ENCODE peak calls at places on chromosomes 12 and 14, in four cellular contexts. W is tibial artery, Z is lower leg skin, S is NB4. J is an unnamed sample.

GRCh38 chr14:59677771-59678211 is 101.2 kb upstream of the CCDC175 start:
- DNase-seq in S (no peak), W (no peak), Z (no peak), J (no peak)

GRCh38 chr14:97620071-97620470 is 822.9 kb downstream of the VRK1 start:
- DNase-seq in W (no peak), S (no peak), Z (no peak), J (no peak)

GRCh38 chr14:71289536-71289935 is 382.3 kb downstream of the PCNX1 start:
- DNase-seq in S (no peak), Z (no peak), W (no peak), J (no peak)

GRCh38 chr12:122865268-122866231 is 30.3 kb downstream of the HIP1R start:
- DNase-seq in S (peak), W (peak), Z (no peak), J (no peak)

GRCh38 chr12:19971396-19971802 is 396.9 kb upstream of the PDE3A start:
- DNase-seq in Z (no peak), W (no peak), S (no peak), J (no peak)

GRCh38 chr12:64506955-64507354 is 55.0 kb downstream of the TBK1 start:
- DNase-seq in S (no peak), Z (no peak), W (no peak), J (no peak)

GRCh38 chr12:24379493-24379892 is 430.0 kb upstream of the SOX5 start:
- DNase-seq in W (no peak), Z (no peak), S (no peak), J (no peak)

GRCh38 chr14:101072945-101073597 is 169.5 kb upstream of the RTL1 start:
- DNase-seq in W (no peak), S (peak), Z (peak), J (peak)

GRCh38 chr12:1608783-1609119 is 14.4 kb upstream of the FBXL14 start:
- DNase-seq in Z (no peak), S (peak), W (no peak), J (no peak)

GRCh38 chr14:40269436-40269835 is 837.2 kb upstream of the FBXO33 start:
- DNase-seq in W (no peak), S (no peak), Z (no peak), J (no peak)

GRCh38 chr12:2294651-2295475 is 242.1 kb downstream of the CACNA1C start:
- DNase-seq in W (peak), S (peak), Z (peak), J (no peak)

GRCh38 chr14:78425782-78426181 is 255.6 kb downstream of the NRXN3 start:
- DNase-seq in S (no peak), Z (no peak), W (no peak), J (no peak)

GRCh38 chr12:54216580-54217308 is 28.0 kb upstream of the SMUG1 start:
- DNase-seq in W (peak), Z (peak), S (peak), J (peak)

GRCh38 chr12:116697305-116698130 is 40.4 kb downstream of the SPRING1 start:
- DNase-seq in Z (no peak), S (peak), W (no peak), J (no peak)

GRCh38 chr12:122527478-122527944 is 462 bp downstream of the KNTC1 start:
- DNase-seq in S (peak), Z (no peak), W (no peak), J (no peak)

GRCh38 chr14:52599974-52600373 is 47.3 kb downstream of the GPR137C start:
- DNase-seq in Z (no peak), W (no peak), S (no peak), J (no peak)

GRCh38 chr12:39365364-39366001 is 77.4 kb downstream of the KIF21A start:
- DNase-seq in S (no peak), W (no peak), Z (no peak), J (no peak)

GRCh38 chr12:120903818-120904773 is at the start of gene SPPL3:
- DNase-seq in S (peak), Z (peak), W (peak), J (peak)

GRCh38 chr12:57430117-57430930 is 519 bp downstream of the R3HDM2 start:
- DNase-seq in Z (peak), W (peak), S (no peak), J (no peak)

GRCh38 chr12:21528953-21529352 is 2.9 kb downstream of the SPX start:
- DNase-seq in S (no peak), W (no peak), Z (no peak), J (no peak)

GRCh38 chr12:15494329-15495046 is 172.2 kb downstream of the PTPRO start:
- DNase-seq in S (no peak), Z (no peak), W (no peak), J (no peak)

GRCh38 chr12:45730842-45731336 is 1.4 kb downstream of the ARID2 start:
- DNase-seq in S (peak), W (no peak), Z (no peak), J (no peak)

GRCh38 chr12:130792926-130793849 is 45.9 kb downstream of the STX2 start:
- DNase-seq in W (no peak), S (no peak), Z (no peak), J (no peak)
- H3K4me3 ChIP-seq in W (no peak), S (no peak), Z (no peak), J (no peak)

GRCh38 chr14:26597136-26598080 is at the start of gene NOVA1:
- DNase-seq in S (no peak), Z (peak), W (peak), J (peak)
- H3K4me3 ChIP-seq in S (no peak), Z (peak), W (peak), J (peak)

DNA sequence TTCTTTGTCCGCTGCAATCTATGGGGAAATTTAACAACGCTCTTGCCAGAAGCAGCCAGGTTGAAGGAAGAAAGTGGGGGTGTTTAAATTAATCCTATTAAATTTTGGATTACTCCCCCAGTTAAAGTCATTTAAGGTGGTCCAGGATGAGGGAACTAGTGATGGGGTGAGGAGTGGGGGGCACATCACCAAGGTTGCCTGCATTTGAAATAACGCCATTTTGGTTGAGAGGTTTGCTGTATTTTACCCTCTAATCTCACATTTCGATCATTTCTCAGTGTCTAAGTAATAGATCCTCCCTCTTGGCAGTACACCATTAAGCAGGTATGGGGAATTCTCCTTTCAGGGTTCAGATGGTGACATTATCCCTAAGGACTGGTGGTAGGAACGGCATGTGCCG is 2.6 kb downstream of the FLRT2 start:
- DNase-seq in Z (no peak), W (no peak), S (no peak), J (no peak)
- H3K4me3 ChIP-seq in Z (no peak), W (peak), S (no peak), J (peak)

GRCh38 chr12:108306014-108306501 is 33.1 kb downstream of the CMKLR1 start:
- DNase-seq in W (peak), Z (peak), S (peak), J (no peak)
- H3K4me3 ChIP-seq in W (peak), Z (no peak), S (no peak), J (peak)

GRCh38 chr12:93734784-93735183 is 57.6 kb downstream of the CRADD start:
- DNase-seq in S (no peak), W (no peak), Z (no peak), J (no peak)

GRCh38 chr12:93738199-93739058 is 61.3 kb downstream of the CRADD start:
- DNase-seq in W (no peak), Z (no peak), S (no peak), J (no peak)

GRCh38 chr12:93736640-93737178 is 59.5 kb downstream of the CRADD start:
- DNase-seq in S (no peak), Z (no peak), W (no peak), J (no peak)

GRCh38 chr12:93740721-93741120 is 63.5 kb downstream of the CRADD start:
- DNase-seq in Z (no peak), W (no peak), S (no peak), J (no peak)

DNA sequence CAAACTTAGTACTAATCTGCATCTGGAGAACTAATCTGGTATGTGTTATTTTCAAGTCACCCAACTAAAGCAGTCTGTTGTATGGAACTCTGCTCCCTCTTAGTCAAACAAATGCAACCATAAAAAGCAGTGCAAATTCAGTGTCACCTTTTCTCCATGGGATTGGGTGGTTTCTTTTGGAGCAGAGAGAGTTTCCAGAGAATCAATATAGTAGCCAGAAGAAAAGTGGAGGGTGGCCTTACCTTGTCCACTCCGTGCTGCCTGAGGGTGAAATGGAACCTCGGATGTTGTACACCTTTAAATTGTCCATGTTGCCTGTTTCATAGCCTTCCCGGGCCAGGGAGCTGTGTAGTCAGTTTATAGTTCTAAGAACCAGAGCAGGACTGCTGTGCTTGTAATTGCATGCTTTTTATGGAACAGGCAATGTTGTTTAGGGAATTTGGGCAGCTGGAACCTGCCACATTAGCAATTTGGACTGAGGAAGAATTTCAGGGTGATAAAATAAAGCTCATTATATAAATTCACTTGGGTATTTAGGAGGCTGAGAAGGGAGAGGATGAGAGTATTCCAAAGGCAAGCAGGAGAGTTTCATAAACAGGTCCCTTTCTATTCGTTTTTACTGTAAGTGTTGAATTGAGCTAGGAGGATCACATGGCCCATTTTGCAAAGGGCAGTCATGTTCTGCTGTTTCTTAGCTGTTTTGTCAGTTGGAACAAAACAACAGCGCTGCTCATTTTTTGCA is 60.5 kb downstream of the CRADD start:
- DNase-seq in Z (no peak), S (no peak), W (no peak), J (no peak)
- H3K4me3 ChIP-seq in Z (no peak), S (no peak), W (no peak), J (no peak)

GRCh38 chr14:64707661-64708060 is 3.4 kb downstream of the PLEKHG3 start:
- DNase-seq in W (peak), Z (no peak), S (peak), J (no peak)

GRCh38 chr14:64708148-64709004 is 4.2 kb downstream of the PLEKHG3 start:
- DNase-seq in S (peak), W (peak), Z (no peak), J (no peak)

GRCh38 chr14:64706552-64707193 is 2.4 kb downstream of the PLEKHG3 start:
- DNase-seq in S (no peak), Z (no peak), W (peak), J (no peak)

GRCh38 chr14:64711039-64711438 is 6.8 kb downstream of the PLEKHG3 start:
- DNase-seq in S (no peak), W (peak), Z (no peak), J (no peak)

GRCh38 chr14:64709126-64709525 is 4.9 kb downstream of the PLEKHG3 start:
- DNase-seq in Z (no peak), W (peak), S (no peak), J (no peak)
- H3K4me3 ChIP-seq in Z (no peak), W (peak), S (peak), J (no peak)

DNA sequence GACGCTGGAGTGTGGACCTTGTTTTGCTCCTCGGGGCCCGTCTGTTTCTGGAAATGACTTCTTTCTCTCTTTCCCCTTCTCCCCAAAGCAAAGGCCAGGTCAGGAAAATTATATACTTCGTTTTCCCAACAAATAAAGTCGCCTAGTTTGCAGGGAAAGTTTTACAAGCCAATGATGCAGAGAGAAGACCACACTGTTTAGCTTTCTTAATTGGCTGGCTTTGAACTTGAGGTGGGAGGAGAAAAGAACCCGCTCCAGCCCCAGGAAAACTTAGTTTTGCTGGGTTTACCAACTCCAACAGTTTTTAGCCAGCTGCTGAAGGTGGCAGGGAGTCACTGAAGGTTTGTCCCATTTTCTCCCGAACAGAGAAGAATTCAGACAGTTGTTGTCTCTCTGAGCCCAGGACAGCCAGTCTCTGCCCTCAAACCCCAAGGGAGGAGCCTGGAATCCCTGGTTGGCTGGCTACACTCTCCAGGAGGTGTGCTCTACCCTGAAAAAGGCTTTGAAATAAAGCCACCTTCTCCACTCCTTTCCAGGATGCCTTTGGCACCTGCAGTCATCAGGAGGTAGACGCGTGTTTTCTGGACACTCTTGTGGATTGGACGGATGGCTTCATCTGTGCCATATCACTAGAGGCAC is 24.8 kb downstream of the BCL11B start:
- DNase-seq in W (no peak), S (no peak), Z (no peak), J (no peak)
- H3K4me3 ChIP-seq in W (no peak), S (no peak), Z (no peak), J (no peak)

DNA sequence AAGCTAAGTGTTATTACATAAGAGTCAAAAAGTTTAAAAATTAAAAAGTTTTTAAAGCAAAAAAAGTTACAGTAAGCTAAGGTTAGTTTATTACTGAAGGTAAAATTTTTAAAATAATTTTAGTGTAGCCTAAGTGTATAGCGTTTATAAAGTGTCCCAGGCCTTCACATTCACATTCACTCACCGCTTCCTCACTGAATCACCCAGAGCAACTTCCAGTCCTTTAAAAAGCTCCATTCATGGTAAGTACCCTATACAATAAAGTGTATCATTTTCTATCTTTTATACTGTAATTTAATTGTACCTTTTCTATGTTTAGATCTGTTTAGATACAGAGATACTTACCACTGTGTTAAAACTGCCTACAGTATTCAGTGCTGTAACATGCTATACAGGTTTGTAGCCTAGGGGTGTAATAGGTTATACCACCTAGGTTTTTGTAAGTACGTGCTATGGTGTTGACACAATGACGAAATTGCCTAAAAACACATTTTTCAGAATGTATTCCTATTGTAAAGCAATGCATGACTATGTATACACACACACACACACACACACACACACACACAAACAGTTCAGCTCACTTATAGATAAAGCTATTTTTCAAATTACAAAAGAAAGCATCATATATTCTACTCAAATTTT is 3.7 kb downstream of the CLEC14A start:
- DNase-seq in Z (no peak), S (no peak), W (no peak), J (no peak)
- H3K4me3 ChIP-seq in Z (no peak), S (no peak), W (peak), J (peak)

GRCh38 chr12:112939761-112940357 is 1.6 kb downstream of the OAS3 start:
- DNase-seq in S (peak), Z (no peak), W (no peak), J (no peak)
- H3K4me3 ChIP-seq in S (no peak), Z (no peak), W (no peak), J (peak)

GRCh38 chr12:65788912-65789311 is 35.4 kb upstream of the HMGA2 start:
- DNase-seq in S (no peak), W (no peak), Z (no peak), J (no peak)

GRCh38 chr12:65792724-65793123 is 31.6 kb upstream of the HMGA2 start:
- DNase-seq in Z (no peak), S (no peak), W (no peak), J (no peak)

GRCh38 chr12:65787056-65787855 is 37.0 kb upstream of the HMGA2 start:
- DNase-seq in Z (no peak), W (no peak), S (no peak), J (no peak)

GRCh38 chr12:65795453-65795852 is 28.8 kb upstream of the HMGA2 start:
- DNase-seq in Z (no peak), W (no peak), S (no peak), J (no peak)

DNA sequence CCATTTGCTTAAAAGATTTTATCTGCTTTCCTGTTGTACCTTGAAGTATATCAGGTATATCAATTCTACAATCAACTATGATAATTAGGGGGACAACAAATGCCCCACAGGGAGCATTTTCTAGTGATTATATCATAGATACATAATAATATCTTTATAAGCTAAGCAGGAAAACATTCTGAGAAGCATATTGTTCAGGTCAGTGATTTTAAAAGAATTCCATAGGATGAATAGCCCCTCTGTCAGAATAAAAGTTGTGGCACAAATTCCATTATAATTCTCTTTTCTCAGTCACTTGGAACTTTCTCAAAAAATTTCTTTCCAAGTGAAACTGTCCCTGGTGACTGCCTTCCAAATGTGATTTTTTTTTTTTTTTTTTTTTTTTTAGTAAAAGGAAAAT is 32.9 kb upstream of the HMGA2 start:
- DNase-seq in S (no peak), Z (no peak), W (no peak), J (no peak)
- H3K4me3 ChIP-seq in S (no peak), Z (no peak), W (no peak), J (no peak)